ENCODE peak calls at places on chromosomes 13 and 19, in seven cellular contexts. One of them, this sample, is unnamed.

GRCh38 chr13:57739089-57739488 is 107.5 kb downstream of the PCDH17 start:
- DNase-seq in CD8-positive, alpha-beta T cell: no peak
- DNase-seq in esophagus muscularis mucosa: no peak
- DNase-seq in mammary epithelial cell: no peak
- DNase-seq in cardiac muscle cell: no peak
- DNase-seq in adrenal gland: no peak
- DNase-seq in right lobe of liver: no peak
- DNase-seq in this sample: no peak

GRCh38 chr13:74869846-74870245 is 612.1 kb downstream of the TBC1D4 start:
- DNase-seq in esophagus muscularis mucosa: no peak
- DNase-seq in CD8-positive, alpha-beta T cell: no peak
- DNase-seq in adrenal gland: no peak
- DNase-seq in mammary epithelial cell: peak; percentile 31
- DNase-seq in cardiac muscle cell: peak; percentile 54
- DNase-seq in right lobe of liver: no peak
- DNase-seq in this sample: no peak

GRCh38 chr13:92827503-92827902 is 399.1 kb upstream of the GPC6 start:
- DNase-seq in CD8-positive, alpha-beta T cell: no peak
- DNase-seq in esophagus muscularis mucosa: no peak
- DNase-seq in adrenal gland: no peak
- DNase-seq in mammary epithelial cell: peak; percentile 40
- DNase-seq in right lobe of liver: no peak
- DNase-seq in cardiac muscle cell: no peak
- DNase-seq in this sample: no peak

GRCh38 chr19:19278315-19278714 is 5.2 kb upstream of the TM6SF2 start:
- DNase-seq in mammary epithelial cell: no peak
- DNase-seq in cardiac muscle cell: no peak
- DNase-seq in adrenal gland: no peak
- DNase-seq in CD8-positive, alpha-beta T cell: no peak
- DNase-seq in esophagus muscularis mucosa: no peak
- DNase-seq in right lobe of liver: no peak
- DNase-seq in this sample: no peak

GRCh38 chr19:53333071-53333465 is 481 bp upstream of the ZNF845 start:
- DNase-seq in right lobe of liver: peak; percentile 37
- DNase-seq in CD8-positive, alpha-beta T cell: no peak
- DNase-seq in mammary epithelial cell: no peak
- DNase-seq in adrenal gland: peak; percentile 46
- DNase-seq in cardiac muscle cell: no peak
- DNase-seq in esophagus muscularis mucosa: peak; percentile 89
- DNase-seq in this sample: peak; percentile 42

GRCh38 chr13:73056054-73056962 is 2.5 kb upstream of the KLF5 start:
- DNase-seq in right lobe of liver: no peak
- DNase-seq in CD8-positive, alpha-beta T cell: no peak
- DNase-seq in adrenal gland: no peak
- DNase-seq in mammary epithelial cell: peak; percentile 61
- DNase-seq in cardiac muscle cell: peak; percentile 85
- DNase-seq in esophagus muscularis mucosa: no peak
- DNase-seq in this sample: no peak

GRCh38 chr19:11164879-11165406 is 9.4 kb upstream of the SPC24 start:
- DNase-seq in right lobe of liver: no peak
- DNase-seq in esophagus muscularis mucosa: peak; percentile 97
- DNase-seq in adrenal gland: no peak
- DNase-seq in mammary epithelial cell: no peak
- DNase-seq in cardiac muscle cell: peak; percentile 97
- DNase-seq in CD8-positive, alpha-beta T cell: no peak
- DNase-seq in this sample: peak; percentile 78

GRCh38 chr13:103656329-103656728 is 590.1 kb upstream of the SLC10A2 start:
- DNase-seq in right lobe of liver: no peak
- DNase-seq in adrenal gland: no peak
- DNase-seq in mammary epithelial cell: no peak
- DNase-seq in CD8-positive, alpha-beta T cell: no peak
- DNase-seq in esophagus muscularis mucosa: no peak
- DNase-seq in cardiac muscle cell: no peak
- DNase-seq in this sample: no peak

GRCh38 chr19:30669329-30670010 is 297.3 kb downstream of the ZNF536 start:
- DNase-seq in esophagus muscularis mucosa: no peak
- DNase-seq in right lobe of liver: peak; percentile 72
- DNase-seq in adrenal gland: peak; percentile 66
- DNase-seq in CD8-positive, alpha-beta T cell: no peak
- DNase-seq in mammary epithelial cell: peak; percentile 62
- DNase-seq in cardiac muscle cell: peak; percentile 43
- DNase-seq in this sample: peak; percentile 84

GRCh38 chr13:93249918-93250306 is 23.3 kb downstream of the GPC6 start:
- DNase-seq in cardiac muscle cell: no peak
- DNase-seq in adrenal gland: no peak
- DNase-seq in esophagus muscularis mucosa: no peak
- DNase-seq in right lobe of liver: no peak
- DNase-seq in mammary epithelial cell: no peak
- DNase-seq in CD8-positive, alpha-beta T cell: no peak
- DNase-seq in this sample: no peak

GRCh38 chr13:66926200-66926850 is 303.8 kb downstream of the PCDH9 start:
- DNase-seq in right lobe of liver: no peak
- DNase-seq in cardiac muscle cell: no peak
- DNase-seq in adrenal gland: no peak
- DNase-seq in esophagus muscularis mucosa: no peak
- DNase-seq in mammary epithelial cell: no peak
- DNase-seq in CD8-positive, alpha-beta T cell: no peak
- DNase-seq in this sample: no peak

GRCh38 chr19:13908674-13909073 is 2.7 kb downstream of the CC2D1A start:
- DNase-seq in CD8-positive, alpha-beta T cell: no peak
- DNase-seq in adrenal gland: no peak
- DNase-seq in cardiac muscle cell: no peak
- DNase-seq in right lobe of liver: no peak
- DNase-seq in esophagus muscularis mucosa: no peak
- DNase-seq in mammary epithelial cell: no peak
- DNase-seq in this sample: no peak

GRCh38 chr19:2015611-2015950 is at the start of gene BTBD2:
- DNase-seq in mammary epithelial cell: peak; percentile 44
- DNase-seq in CD8-positive, alpha-beta T cell: no peak
- DNase-seq in adrenal gland: peak; percentile 74
- DNase-seq in esophagus muscularis mucosa: no peak
- DNase-seq in cardiac muscle cell: peak; percentile 89
- DNase-seq in right lobe of liver: no peak
- DNase-seq in this sample: peak; percentile 69

DNA sequence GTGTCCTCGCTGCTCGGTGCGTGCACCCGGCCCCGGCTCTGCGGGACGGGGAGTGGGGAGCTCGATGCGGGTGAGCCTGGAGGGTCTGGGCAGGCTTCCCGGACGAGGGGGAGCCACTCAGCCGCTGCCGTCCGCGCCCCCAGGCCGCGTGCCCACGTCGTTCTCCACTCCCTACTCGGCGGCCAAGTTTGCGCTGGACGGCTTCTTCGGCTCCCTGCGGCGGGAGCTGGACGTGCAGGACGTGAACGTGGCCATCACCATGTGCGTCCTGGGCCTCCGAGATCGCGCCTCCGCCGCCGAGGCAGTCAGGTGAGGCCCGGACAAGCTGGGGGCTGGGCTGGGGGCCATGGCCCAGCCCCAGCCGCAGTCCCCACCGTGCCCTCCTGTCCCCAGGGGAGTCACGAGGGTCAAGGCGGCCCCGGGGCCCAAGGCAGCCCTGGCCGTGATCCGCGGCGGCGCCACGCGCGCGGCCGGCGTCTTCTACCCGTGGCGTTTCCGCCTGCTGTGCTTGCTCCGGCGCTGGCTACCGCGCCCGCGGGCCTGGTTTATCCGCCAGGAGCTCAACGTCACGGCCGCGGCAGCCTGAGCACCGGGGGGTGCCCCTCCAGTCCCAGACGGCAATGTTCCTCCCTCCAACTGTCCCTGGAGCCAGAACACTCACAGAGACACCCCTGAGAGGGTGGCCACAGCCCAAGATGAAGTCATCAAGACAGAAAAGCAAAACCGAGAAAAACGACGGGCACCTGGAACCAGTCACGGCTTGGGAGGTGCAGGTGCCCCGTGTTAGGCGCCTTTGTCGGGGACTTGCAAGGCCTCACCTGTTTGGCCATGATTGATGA is 2.5 kb upstream of the RPL36 start:
- DNase-seq in adrenal gland: no peak
- DNase-seq in cardiac muscle cell: no peak
- DNase-seq in right lobe of liver: no peak
- DNase-seq in esophagus muscularis mucosa: no peak
- DNase-seq in mammary epithelial cell: no peak
- DNase-seq in CD8-positive, alpha-beta T cell: no peak
- DNase-seq in this sample: peak; percentile 39
- H3K27ac ChIP-seq in adrenal gland: peak overlapping the region; percentile 64
- H3K27ac ChIP-seq in cardiac muscle cell: no peak overlapping the region
- H3K27ac ChIP-seq in right lobe of liver: no peak overlapping the region
- H3K27ac ChIP-seq in esophagus muscularis mucosa: peak overlapping the region; percentile 86
- H3K27ac ChIP-seq in mammary epithelial cell: no peak overlapping the region
- H3K27ac ChIP-seq in CD8-positive, alpha-beta T cell: peak overlapping the region; percentile 33
- H3K27ac ChIP-seq in this sample: no peak overlapping the region

GRCh38 chr13:112901951-112902651 is 66.9 kb upstream of the MCF2L start:
- DNase-seq in mammary epithelial cell: no peak
- DNase-seq in adrenal gland: no peak
- DNase-seq in esophagus muscularis mucosa: no peak
- DNase-seq in cardiac muscle cell: no peak
- DNase-seq in CD8-positive, alpha-beta T cell: no peak
- DNase-seq in right lobe of liver: no peak
- DNase-seq in this sample: no peak
- H3K4me3 ChIP-seq in mammary epithelial cell: no peak overlapping the region
- H3K4me3 ChIP-seq in adrenal gland: no peak overlapping the region
- H3K4me3 ChIP-seq in esophagus muscularis mucosa: no peak overlapping the region
- H3K4me3 ChIP-seq in cardiac muscle cell: no peak overlapping the region
- H3K4me3 ChIP-seq in CD8-positive, alpha-beta T cell: no peak overlapping the region
- H3K4me3 ChIP-seq in right lobe of liver: no peak overlapping the region
- H3K4me3 ChIP-seq in this sample: no peak overlapping the region

DNA sequence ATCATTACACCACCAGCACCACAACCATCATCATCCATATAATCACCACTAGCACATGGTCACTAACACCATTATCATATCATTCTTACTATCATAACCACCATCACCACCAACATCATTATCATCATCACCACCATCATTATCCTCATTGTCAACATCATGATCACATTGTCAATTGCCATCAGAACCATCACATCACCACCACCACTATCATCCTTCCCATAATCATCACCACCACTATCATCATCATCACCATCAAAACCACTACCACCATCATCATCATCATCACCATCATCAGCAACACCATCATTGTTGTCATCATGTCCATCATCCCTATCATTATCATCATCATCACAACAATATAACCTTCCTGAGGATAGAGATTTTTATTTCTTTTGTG is 58.1 kb downstream of the MBD3L1 start:
- DNase-seq in mammary epithelial cell: no peak
- DNase-seq in adrenal gland: no peak
- DNase-seq in cardiac muscle cell: no peak
- DNase-seq in right lobe of liver: no peak
- DNase-seq in esophagus muscularis mucosa: no peak
- DNase-seq in CD8-positive, alpha-beta T cell: no peak
- DNase-seq in this sample: no peak
- H3K9me3 ChIP-seq in mammary epithelial cell: peaks cover 19% of the 10 kb centered on the region
- H3K9me3 ChIP-seq in adrenal gland: no peaks in the 10 kb centered on the region
- H3K9me3 ChIP-seq in cardiac muscle cell: no peaks in the 10 kb centered on the region
- H3K9me3 ChIP-seq in right lobe of liver: no peaks in the 10 kb centered on the region
- H3K9me3 ChIP-seq in esophagus muscularis mucosa: no peaks in the 10 kb centered on the region
- H3K9me3 ChIP-seq in CD8-positive, alpha-beta T cell: no peaks in the 10 kb centered on the region
- H3K9me3 ChIP-seq in this sample: no peaks in the 10 kb centered on the region

GRCh38 chr19:16587031-16588023 is 15.1 kb upstream of the SLC35E1 start:
- DNase-seq in adrenal gland: no peak
- DNase-seq in mammary epithelial cell: peak; percentile 61
- DNase-seq in esophagus muscularis mucosa: no peak
- DNase-seq in right lobe of liver: peak; percentile 48
- DNase-seq in CD8-positive, alpha-beta T cell: no peak
- DNase-seq in cardiac muscle cell: no peak
- DNase-seq in this sample: no peak

GRCh38 chr19:16589917-16590316 is 17.7 kb upstream of the SLC35E1 start:
- DNase-seq in mammary epithelial cell: no peak
- DNase-seq in CD8-positive, alpha-beta T cell: no peak
- DNase-seq in adrenal gland: no peak
- DNase-seq in right lobe of liver: no peak
- DNase-seq in cardiac muscle cell: no peak
- DNase-seq in esophagus muscularis mucosa: no peak
- DNase-seq in this sample: no peak

GRCh38 chr19:16588089-16588823 is 16.0 kb upstream of the SLC35E1 start:
- DNase-seq in mammary epithelial cell: peak; percentile 19
- DNase-seq in CD8-positive, alpha-beta T cell: peak; percentile 47
- DNase-seq in cardiac muscle cell: peak; percentile 49
- DNase-seq in right lobe of liver: no peak
- DNase-seq in adrenal gland: no peak
- DNase-seq in esophagus muscularis mucosa: no peak
- DNase-seq in this sample: no peak

GRCh38 chr19:16590876-16591802 is 18.9 kb upstream of the SLC35E1 start:
- DNase-seq in mammary epithelial cell: no peak
- DNase-seq in right lobe of liver: no peak
- DNase-seq in adrenal gland: no peak
- DNase-seq in CD8-positive, alpha-beta T cell: no peak
- DNase-seq in cardiac muscle cell: no peak
- DNase-seq in esophagus muscularis mucosa: no peak
- DNase-seq in this sample: no peak

DNA sequence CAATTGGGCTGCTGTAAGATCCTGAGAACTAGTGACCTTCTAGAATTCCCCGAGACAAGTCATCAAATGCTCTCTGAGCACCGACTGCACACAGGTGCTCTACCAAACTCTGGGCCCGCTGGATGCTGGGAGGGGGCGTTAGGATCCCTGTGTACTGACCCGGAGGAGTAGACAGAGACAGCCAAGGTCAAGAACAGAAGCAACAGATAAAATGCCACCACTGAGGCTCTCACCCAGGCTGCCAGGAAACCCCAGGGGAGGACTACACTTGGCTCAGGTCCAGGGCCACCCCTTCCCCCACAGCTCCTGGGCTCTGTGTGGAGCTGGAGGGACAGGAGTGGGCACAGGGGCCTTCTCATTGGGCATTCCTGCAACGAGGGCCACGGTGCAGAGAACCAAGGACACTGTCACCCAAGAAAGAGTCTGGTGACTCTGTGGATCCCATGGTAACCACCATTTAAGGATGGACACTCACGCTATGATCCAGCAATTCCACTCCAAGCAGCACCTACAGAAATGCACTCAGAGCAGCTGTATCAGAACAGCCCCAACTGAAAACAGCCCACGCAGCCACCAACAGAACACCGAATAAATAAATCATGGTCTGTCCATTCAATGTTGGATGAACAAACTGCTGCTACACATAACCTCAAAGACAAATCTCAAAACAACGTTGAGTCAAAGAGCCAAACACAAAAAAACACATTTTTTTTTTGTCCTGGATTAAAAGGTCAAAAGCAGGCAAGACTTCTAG is 16.8 kb upstream of the SLC35E1 start:
- DNase-seq in esophagus muscularis mucosa: no peak
- DNase-seq in CD8-positive, alpha-beta T cell: no peak
- DNase-seq in right lobe of liver: no peak
- DNase-seq in mammary epithelial cell: no peak
- DNase-seq in cardiac muscle cell: no peak
- DNase-seq in adrenal gland: no peak
- DNase-seq in this sample: no peak
- H3K27ac ChIP-seq in esophagus muscularis mucosa: no peak overlapping the region
- H3K27ac ChIP-seq in CD8-positive, alpha-beta T cell: no peak overlapping the region
- H3K27ac ChIP-seq in right lobe of liver: no peak overlapping the region
- H3K27ac ChIP-seq in mammary epithelial cell: no peak overlapping the region
- H3K27ac ChIP-seq in cardiac muscle cell: peak overlapping the region; percentile 79
- H3K27ac ChIP-seq in adrenal gland: peak overlapping the region; percentile 58
- H3K27ac ChIP-seq in this sample: peak overlapping the region; percentile 55

GRCh38 chr19:44848805-44849457 is 2.8 kb downstream of the NECTIN2 start:
- DNase-seq in adrenal gland: peak; percentile 67
- DNase-seq in right lobe of liver: peak; percentile 48
- DNase-seq in cardiac muscle cell: no peak
- DNase-seq in CD8-positive, alpha-beta T cell: no peak
- DNase-seq in esophagus muscularis mucosa: no peak
- DNase-seq in mammary epithelial cell: no peak
- DNase-seq in this sample: peak; percentile 62
- H3K4me3 ChIP-seq in adrenal gland: peak overlapping the region; percentile 94
- H3K4me3 ChIP-seq in right lobe of liver: no peak overlapping the region
- H3K4me3 ChIP-seq in cardiac muscle cell: peak overlapping the region; percentile 78
- H3K4me3 ChIP-seq in CD8-positive, alpha-beta T cell: no peak overlapping the region
- H3K4me3 ChIP-seq in esophagus muscularis mucosa: peak overlapping the region; percentile 100
- H3K4me3 ChIP-seq in mammary epithelial cell: no peak overlapping the region
- H3K4me3 ChIP-seq in this sample: peak overlapping the region; percentile 86

GRCh38 chr13:44371421-44371820 is 2.2 kb upstream of the SERP2 start:
- DNase-seq in adrenal gland: no peak
- DNase-seq in CD8-positive, alpha-beta T cell: no peak
- DNase-seq in right lobe of liver: no peak
- DNase-seq in cardiac muscle cell: no peak
- DNase-seq in mammary epithelial cell: no peak
- DNase-seq in esophagus muscularis mucosa: no peak
- DNase-seq in this sample: no peak
- H3K9me3 ChIP-seq in adrenal gland: no peaks in the 10 kb centered on the region
- H3K9me3 ChIP-seq in CD8-positive, alpha-beta T cell: no peaks in the 10 kb centered on the region
- H3K9me3 ChIP-seq in right lobe of liver: no peaks in the 10 kb centered on the region
- H3K9me3 ChIP-seq in cardiac muscle cell: no peaks in the 10 kb centered on the region
- H3K9me3 ChIP-seq in mammary epithelial cell: no peaks in the 10 kb centered on the region
- H3K9me3 ChIP-seq in esophagus muscularis mucosa: no peaks in the 10 kb centered on the region
- H3K9me3 ChIP-seq in this sample: no peaks in the 10 kb centered on the region